ENCODE peak calls at places on chromosomes 5 and 9, in seven cellular contexts. V is HCT116, H is H1, K is GM12878, J is HepG2, B is SK-N-SH, C is K562. R is an unnamed sample.

GRCh38 chr5:80010754-80011392 is 19.8 kb upstream of the MTX3 start:
- DNase-seq in V (no peak), H (no peak), K (no peak), J (no peak), B (no peak), C (no peak), R (no peak)

GRCh38 chr9:37121881-37122280 is 1.5 kb downstream of the ZCCHC7 start:
- DNase-seq in V (no peak), H (no peak), K (no peak), J (no peak), B (no peak), C (no peak), R (no peak)

GRCh38 chr5:56522972-56523371 is 289.8 kb upstream of the ANKRD55 start:
- DNase-seq in V (no peak), H (no peak), K (no peak), J (no peak), B (no peak), C (no peak), R (no peak)

GRCh38 chr5:5165541-5166002 is 25.4 kb downstream of the ADAMTS16 start:
- DNase-seq in V (no peak), H (no peak), K (no peak), J (no peak), B (no peak), C (no peak), R (no peak)

GRCh38 chr9:114591206-114591853 is 3.8 kb downstream of the ATP6V1G1 start:
- DNase-seq in V (no peak), H (no peak), K (no peak), J (peak), B (no peak), C (no peak), R (no peak)

GRCh38 chr5:9621379-9621903 is 8.7 kb downstream of the TAS2R1 start:
- DNase-seq in V (no peak), H (no peak), K (no peak), J (no peak), B (peak), C (no peak), R (no peak)

GRCh38 chr9:13427587-13427986 is 148.1 kb upstream of the MPDZ start:
- DNase-seq in V (no peak), H (no peak), K (no peak), J (peak), B (peak), C (peak), R (peak)

GRCh38 chr9:129121483-129121882 is 10.3 kb downstream of the PTPA start:
- DNase-seq in V (no peak), H (no peak), K (no peak), J (no peak), B (no peak), C (no peak), R (no peak)

GRCh38 chr5:32090755-32091128 is 83.4 kb downstream of the GOLPH3 start:
- DNase-seq in V (no peak), H (no peak), K (no peak), J (no peak), B (no peak), C (peak), R (no peak)

GRCh38 chr9:4272141-4272540 is 27.7 kb downstream of the GLIS3 start:
- DNase-seq in V (no peak), H (no peak), K (no peak), J (no peak), B (no peak), C (no peak), R (no peak)

GRCh38 chr9:98085955-98086354 is 29.4 kb downstream of the NANS start:
- DNase-seq in V (no peak), H (peak), K (no peak), J (no peak), B (no peak), C (peak), R (no peak)
- TF ChIP-seq YY1 in V (no peak), H (no peak), K (no peak), J (no peak), B (no peak), C (no peak), R (no peak)

GRCh38 chr5:35122819-35123218 is 75.1 kb upstream of the AGXT2 start:
- DNase-seq in V (no peak), H (no peak), K (no peak), J (peak), B (no peak), C (no peak), R (no peak)

GRCh38 chr5:35120745-35121144 is 73.0 kb upstream of the AGXT2 start:
- DNase-seq in V (no peak), H (no peak), K (no peak), J (no peak), B (no peak), C (no peak), R (no peak)

GRCh38 chr5:35125746-35126145 is 78.0 kb upstream of the AGXT2 start:
- DNase-seq in V (no peak), H (no peak), K (no peak), J (peak), B (no peak), C (no peak), R (no peak)

GRCh38 chr5:35127006-35127405 is 79.3 kb upstream of the AGXT2 start:
- DNase-seq in V (no peak), H (no peak), K (no peak), J (no peak), B (no peak), C (no peak), R (no peak)

GRCh38 chr5:35124932-35125331 is 77.2 kb upstream of the AGXT2 start:
- DNase-seq in V (no peak), H (no peak), K (no peak), J (no peak), B (no peak), C (no peak), R (no peak)
- TF ChIP-seq YY1 in V (no peak), H (no peak), K (no peak), J (no peak), B (no peak), C (no peak), R (no peak)

DNA sequence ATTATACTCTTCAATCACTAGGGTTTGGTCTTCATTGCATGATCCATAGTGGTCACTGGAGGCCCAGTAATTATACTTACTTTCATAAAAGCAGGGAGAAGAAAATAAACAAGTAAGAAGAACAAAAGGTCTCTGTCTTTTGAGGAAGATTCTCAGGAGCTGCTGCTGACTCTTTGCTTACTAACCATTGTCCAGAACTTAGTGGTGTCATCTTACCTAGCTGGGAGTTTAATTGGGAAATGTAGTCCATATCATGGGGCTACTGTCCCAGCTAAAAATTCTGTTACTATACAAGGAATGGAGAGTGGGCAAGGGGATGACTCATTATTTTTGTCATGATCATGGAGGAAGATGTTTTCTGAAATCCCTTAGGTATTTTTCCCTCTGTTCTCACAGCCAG is 639.2 kb downstream of the MTRR start:
- DNase-seq in V (no peak), H (no peak), K (no peak), J (no peak), B (no peak), C (no peak), R (no peak)
- TF ChIP-seq YY1 in V (no peak), H (no peak), K (no peak), J (no peak), B (no peak), C (no peak), R (no peak)

DNA sequence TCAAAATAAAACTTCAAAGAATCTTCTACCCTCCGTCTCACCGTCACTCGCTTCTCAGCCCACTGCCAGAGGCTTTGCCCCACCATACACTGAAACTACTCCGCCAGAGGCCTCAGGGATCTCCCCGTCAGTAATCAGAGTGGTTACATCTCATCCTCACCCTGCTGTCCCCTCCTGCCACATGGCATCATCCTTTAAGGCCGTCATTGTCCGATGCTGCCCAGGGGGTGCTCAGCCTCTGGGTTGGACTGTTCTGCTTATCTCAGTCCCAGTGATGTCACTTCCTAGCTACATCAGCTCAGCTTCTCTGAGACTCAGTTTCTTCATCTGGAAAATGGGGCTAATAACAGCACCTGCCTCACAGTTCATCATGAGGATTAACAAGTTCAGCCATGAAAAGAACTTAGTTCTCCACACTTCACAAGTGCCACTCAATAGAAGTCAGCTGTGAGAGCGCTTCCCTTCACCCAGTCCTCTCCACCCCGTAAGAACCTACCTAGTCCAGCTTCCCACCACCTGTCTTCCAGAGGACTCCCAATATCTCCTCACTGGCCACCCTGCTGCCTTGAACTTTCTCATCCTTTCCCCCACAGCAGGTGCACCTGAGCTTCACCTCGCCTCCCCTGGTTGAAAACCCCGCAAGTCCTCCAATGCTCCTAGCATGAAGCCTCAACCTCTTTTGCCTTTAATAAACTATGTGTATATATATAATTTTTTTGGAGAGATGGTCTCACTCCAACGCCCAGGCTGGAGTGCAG is 2.8 kb upstream of the IL3 start:
- DNase-seq in V (no peak), H (no peak), K (no peak), J (no peak), B (peak), C (no peak), R (no peak)
- TF ChIP-seq YY1 in V (no peak), H (no peak), K (no peak), J (no peak), B (no peak), C (no peak), R (no peak)

DNA sequence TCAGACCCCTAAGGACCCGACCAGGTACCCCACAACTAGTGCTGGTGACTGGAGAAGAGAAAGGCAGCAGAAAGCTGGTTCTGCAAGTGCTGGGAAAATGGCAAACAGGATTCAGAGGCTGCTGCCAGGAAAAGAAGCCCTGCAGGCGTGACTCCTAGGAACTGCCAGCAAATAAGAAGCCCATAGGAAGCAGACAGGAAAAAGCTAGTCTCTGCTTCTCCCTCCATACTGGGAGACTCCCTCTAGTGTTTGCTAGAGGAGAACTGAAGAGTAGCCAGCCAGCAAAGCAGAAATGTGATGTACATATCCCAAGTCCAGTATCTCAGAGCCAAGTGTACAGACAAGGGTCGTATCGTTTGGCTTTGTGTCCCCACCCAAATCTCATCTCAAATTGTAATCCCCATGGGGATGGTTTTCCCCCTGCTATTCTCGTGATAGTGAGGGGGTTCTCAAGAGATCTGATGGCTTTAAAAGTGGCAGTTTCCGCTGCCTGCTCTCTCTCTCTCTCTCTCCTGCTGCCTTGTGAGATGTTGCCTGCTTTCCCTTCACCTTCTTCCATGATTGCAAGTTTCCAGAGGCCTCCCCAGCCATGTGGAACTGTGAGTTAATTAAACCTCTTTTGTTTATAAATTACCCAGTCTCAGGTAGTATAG is 38.1 kb upstream of the TUSC1 start:
- DNase-seq in V (no peak), H (peak), K (no peak), J (peak), B (peak), C (no peak), R (peak)
- TF ChIP-seq YY1 in V (no peak), H (no peak), K (no peak), J (no peak), B (no peak), C (no peak), R (no peak)

DNA sequence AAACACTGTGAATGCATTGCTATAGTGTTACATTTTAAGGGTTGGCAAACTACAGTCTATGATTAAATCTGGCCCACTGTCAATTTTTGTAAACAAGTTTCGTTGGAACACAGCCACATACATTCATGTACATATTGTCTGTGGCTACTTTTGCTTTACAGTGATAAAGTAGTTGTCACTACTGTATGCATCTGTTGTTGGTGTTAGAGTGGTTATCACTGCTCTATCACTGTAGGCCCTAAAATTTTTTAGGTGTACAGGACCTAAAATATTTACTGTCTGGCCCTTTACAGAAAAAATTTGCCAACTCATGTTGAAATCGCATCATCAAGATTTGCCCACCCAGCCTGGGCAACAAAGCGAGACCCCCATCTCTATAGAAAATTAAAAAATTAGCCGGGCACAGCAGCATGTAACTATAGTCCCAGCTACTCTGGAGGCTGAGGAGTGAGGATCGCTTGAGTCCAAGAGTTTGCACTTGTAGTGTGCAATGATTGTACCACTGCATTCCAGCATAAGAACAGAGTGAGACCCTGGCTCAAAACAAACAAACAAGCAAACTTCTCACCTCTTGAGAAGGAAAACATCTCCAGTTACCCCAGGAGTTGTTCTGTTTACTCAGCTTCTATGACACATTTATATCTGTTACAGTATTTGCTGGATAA is 89.1 kb downstream of the ERBIN start:
- DNase-seq in V (no peak), H (no peak), K (no peak), J (no peak), B (no peak), C (no peak), R (no peak)
- TF ChIP-seq YY1 in V (no peak), H (no peak), K (no peak), J (no peak), B (no peak), C (no peak), R (no peak)

GRCh38 chr9:133440884-133441283 is 18.7 kb downstream of the ADAMTS13 start:
- DNase-seq in V (no peak), H (no peak), K (no peak), J (no peak), B (no peak), C (no peak), R (no peak)

GRCh38 chr9:133433351-133433843 is 11.2 kb downstream of the ADAMTS13 start:
- DNase-seq in V (no peak), H (no peak), K (no peak), J (no peak), B (no peak), C (no peak), R (no peak)

GRCh38 chr9:133437753-133438531 is 15.8 kb downstream of the ADAMTS13 start:
- DNase-seq in V (no peak), H (no peak), K (no peak), J (no peak), B (no peak), C (peak), R (no peak)

GRCh38 chr9:133439337-133439736 is 17.2 kb downstream of the ADAMTS13 start:
- DNase-seq in V (no peak), H (no peak), K (no peak), J (no peak), B (no peak), C (no peak), R (no peak)

DNA sequence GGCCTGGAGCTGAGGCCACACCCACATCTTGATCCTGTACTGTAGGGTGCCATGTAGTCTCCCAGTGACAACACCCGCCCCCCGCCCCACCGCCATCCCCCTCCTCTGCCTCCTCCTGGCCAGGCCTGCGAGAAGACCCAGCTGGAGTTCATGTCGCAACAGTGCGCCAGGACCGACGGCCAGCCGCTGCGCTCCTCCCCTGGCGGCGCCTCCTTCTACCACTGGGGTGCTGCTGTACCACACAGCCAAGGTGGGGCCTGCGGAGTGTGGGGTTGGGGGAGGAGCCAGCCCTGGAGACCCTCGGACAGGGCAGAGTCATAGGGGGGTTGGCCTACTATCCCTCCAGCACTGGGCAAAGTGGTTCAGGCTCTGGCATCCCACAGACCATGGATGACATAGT is 14.5 kb downstream of the ADAMTS13 start:
- DNase-seq in V (no peak), H (no peak), K (no peak), J (no peak), B (no peak), C (no peak), R (no peak)
- TF ChIP-seq YY1 in V (no peak), H (no peak), K (no peak), J (no peak), B (no peak), C (no peak), R (no peak)

GRCh38 chr5:119439140-119439625 is 13.1 kb upstream of the HSD17B4 start:
- DNase-seq in V (no peak), H (no peak), K (no peak), J (peak), B (no peak), C (peak), R (no peak)

GRCh38 chr5:119435436-119436132 is 16.7 kb upstream of the HSD17B4 start:
- DNase-seq in V (no peak), H (no peak), K (peak), J (peak), B (no peak), C (peak), R (no peak)
- TF ChIP-seq YY1 in V (no peak), H (no peak), K (peak), J (no peak), B (no peak), C (no peak), R (no peak)

DNA sequence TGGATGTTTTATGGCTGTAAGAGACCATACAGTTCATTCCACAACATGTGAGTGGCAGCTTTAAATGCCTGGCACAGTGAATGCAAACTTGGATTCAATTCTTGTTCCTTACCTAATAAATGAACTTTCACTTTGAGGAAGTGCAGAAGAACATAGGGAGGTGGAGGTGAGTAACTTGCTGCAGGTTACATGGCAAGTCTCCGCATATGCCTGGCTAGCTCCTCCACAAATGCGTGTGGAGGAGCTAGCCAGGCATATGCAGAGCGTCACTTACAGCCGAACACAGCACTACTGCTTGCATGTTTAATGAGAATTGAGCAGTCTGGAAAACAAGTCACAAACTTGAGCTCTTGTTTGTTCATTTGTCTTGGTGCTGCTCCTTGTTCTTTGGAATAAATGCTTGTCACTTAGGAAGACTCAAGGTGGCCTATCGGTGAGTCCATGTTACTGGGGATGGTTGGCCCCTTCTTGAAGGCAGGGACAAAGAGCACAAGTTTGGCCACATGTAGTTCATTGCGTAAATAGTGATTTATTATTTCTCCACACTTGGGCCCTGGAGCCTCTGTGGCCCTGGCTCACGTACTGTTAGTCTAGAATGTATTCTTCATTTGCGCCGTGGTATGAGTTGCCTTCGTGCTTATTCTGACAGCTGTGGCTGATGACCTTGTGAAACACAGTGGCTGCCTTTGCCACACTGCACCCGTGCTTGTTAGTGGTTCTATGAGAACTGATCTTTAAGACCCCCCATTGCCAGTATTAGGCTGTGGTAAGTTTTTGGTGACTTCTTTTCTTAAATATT is 3.1 kb downstream of the ISOC1 start:
- DNase-seq in V (no peak), H (no peak), K (no peak), J (no peak), B (no peak), C (no peak), R (no peak)
- TF ChIP-seq YY1 in V (no peak), H (no peak), K (no peak), J (no peak), B (no peak), C (no peak), R (no peak)

DNA sequence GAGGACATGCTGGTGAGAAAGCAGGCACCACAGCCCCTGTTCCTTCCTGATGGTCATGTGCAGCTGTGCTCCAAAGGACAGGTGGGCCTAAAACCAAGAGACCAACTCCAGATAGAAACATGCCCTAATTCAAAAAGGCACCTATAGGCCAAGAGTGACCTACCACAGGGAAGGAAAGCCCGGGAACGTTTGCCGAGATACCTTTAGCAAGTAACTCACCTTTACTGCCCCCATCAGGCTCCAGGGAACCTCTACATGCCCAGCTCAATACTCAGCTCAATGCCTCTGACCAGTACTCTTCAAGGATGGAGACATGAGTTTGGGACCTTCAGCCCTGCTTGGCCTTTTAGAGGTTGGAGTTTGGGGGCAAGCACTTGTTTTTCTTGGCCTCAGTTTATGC is 172.8 kb upstream of the FSTL4 start:
- DNase-seq in V (no peak), H (no peak), K (no peak), J (no peak), B (no peak), C (peak), R (no peak)
- TF ChIP-seq YY1 in V (no peak), H (no peak), K (no peak), J (no peak), B (no peak), C (no peak), R (no peak)

R was measured in NT2/D1.